ENCODE peak calls at places on chromosomes 4 and X, in ten cellular contexts. D, M, P, B, A, Q, C, V, X and K are unnamed samples.

GRCh38 chr4:24857996-24858395 is 54.8 kb downstream of the CCDC149 start:
- DNase-seq in M (no peak), X (no peak), A (no peak), B (no peak), D (no peak), C (peak; percentile 7), P (no peak), Q (no peak), V (no peak), K (no peak)

GRCh38 chr4:4569036-4569435 is 27.2 kb upstream of the STX18 start:
- DNase-seq in M (no peak), V (no peak), X (no peak), P (no peak), B (no peak), C (no peak), D (no peak), A (no peak), Q (no peak), K (no peak)

GRCh38 chr4:93199492-93199891 is 629.1 kb upstream of the ATOH1 start:
- DNase-seq in Q (peak; percentile 58), A (no peak), B (peak; percentile 52), P (peak; percentile 75), M (no peak), X (no peak), V (no peak), D (no peak), C (peak; percentile 56), K (no peak)

GRCh38 chr4:76950052-76950845 is 697 bp downstream of the SEPTIN11 start:
- DNase-seq in C (no peak), B (peak; percentile 44), P (peak; percentile 7), D (peak; percentile 49), X (peak; percentile 64), A (no peak), V (peak; percentile 55), Q (peak; percentile 76), M (peak; percentile 85), K (peak; percentile 67)

GRCh38 chr4:168652818-168653217 is 156.0 kb downstream of the PALLD start:
- DNase-seq in A (no peak), B (no peak), P (no peak), M (no peak), X (no peak), V (no peak), C (no peak), Q (no peak), D (no peak), K (no peak)

GRCh38 chr4:4969298-4969697 is 50.0 kb downstream of the CYTL1 start:
- DNase-seq in Q (no peak), M (no peak), X (peak; percentile 78), A (peak; percentile 88), V (no peak), B (no peak), C (peak; percentile 3), D (no peak), P (no peak), K (no peak)

GRCh38 chr4:25075851-25076250 is 45.1 kb upstream of the LGI2 start:
- DNase-seq in B (no peak), D (no peak), M (no peak), P (no peak), V (no peak), Q (no peak), A (no peak), X (no peak), C (peak; percentile 43), K (no peak)

GRCh38 chr4:10951306-10951705 is 266.7 kb upstream of the CLNK start:
- DNase-seq in M (no peak), V (no peak), X (no peak), A (no peak), C (peak; percentile 78), D (no peak), P (no peak), B (no peak), Q (no peak), K (no peak)

GRCh38 chrX:29824176-29824906 is 391.0 kb upstream of the MAGEB2 start:
- DNase-seq in P (no peak), A (no peak), M (no peak), V (no peak), D (no peak), X (no peak), B (no peak), Q (no peak), C (no peak), K (no peak)

GRCh38 chr4:163949976-163950601 is 455.6 kb downstream of the TMA16 start:
- DNase-seq in A (no peak), B (no peak), M (no peak), Q (no peak), P (no peak), D (no peak), C (no peak), V (no peak), X (no peak), K (no peak)

GRCh38 chr4:75512336-75513211 is 1.6 kb downstream of the RCHY1 start:
- DNase-seq in B (no peak), M (no peak), A (no peak), C (peak; percentile 18), P (peak; percentile 38), Q (no peak), V (no peak), D (peak; percentile 6), X (no peak), K (peak; percentile 25)

GRCh38 chr4:17301869-17302268 is 210.0 kb downstream of the QDPR start:
- DNase-seq in B (no peak), Q (no peak), M (no peak), A (no peak), P (no peak), C (no peak), V (no peak), D (no peak), X (no peak), K (no peak)

GRCh38 chr4:39181905-39182638 is at the start of gene WDR19:
- DNase-seq in A (peak; percentile 99), B (peak; percentile 98), V (peak; percentile 98), X (peak; percentile 99), M (peak; percentile 99), D (peak; percentile 98), Q (peak; percentile 95), C (peak; percentile 98), P (peak; percentile 99), K (peak; percentile 99)

GRCh38 chr4:152815078-152815477 is 35.3 kb downstream of the ARFIP1 start:
- DNase-seq in C (peak; percentile 5), D (no peak), M (no peak), A (no peak), B (no peak), X (no peak), P (no peak), Q (no peak), V (no peak), K (no peak)

GRCh38 chr4:89708903-89709361 is 128.0 kb downstream of the SNCA start:
- DNase-seq in B (no peak), V (no peak), P (no peak), X (no peak), Q (no peak), A (no peak), C (no peak), D (no peak), M (no peak), K (no peak)

DNA sequence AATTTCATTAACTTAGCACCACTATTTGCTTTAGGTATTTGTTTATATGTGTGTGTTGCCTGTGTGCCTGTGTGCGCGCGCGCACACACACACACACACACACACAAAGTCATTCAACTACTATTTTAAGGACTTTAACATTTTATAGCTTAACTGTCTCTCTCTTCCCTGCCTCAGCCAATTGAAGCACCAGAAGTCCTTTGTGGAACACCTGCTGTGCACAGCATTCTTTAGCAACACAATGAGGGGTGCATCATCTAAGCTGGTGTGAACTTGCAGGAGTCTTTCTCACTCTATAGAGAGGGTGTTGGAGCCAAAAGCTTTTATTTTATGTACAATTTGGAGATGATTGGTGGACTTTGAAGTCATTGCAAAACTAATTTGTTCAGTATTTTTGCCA is 31.3 kb downstream of the SLIT2 start:
- DNase-seq in Q (no peak), X (no peak), C (no peak), P (peak; percentile 75), A (no peak), M (no peak), D (no peak), V (no peak), B (peak; percentile 63), K (no peak)
- H3K4me3 ChIP-seq in Q (no peak overlapping the region), X (no peak overlapping the region), C (no peak overlapping the region), P (no peak overlapping the region), A (no peak overlapping the region), M (no peak overlapping the region), D (no peak overlapping the region), V (no peak overlapping the region), B (no peak overlapping the region), K (no peak overlapping the region)

GRCh38 chr4:40827774-40828173 is 78.0 kb downstream of the NSUN7 start:
- DNase-seq in M (no peak), P (no peak), A (no peak), Q (no peak), V (no peak), X (no peak), D (no peak), C (no peak), B (no peak), K (no peak)

GRCh38 chr4:40829586-40829985 is 79.8 kb downstream of the NSUN7 start:
- DNase-seq in B (no peak), P (no peak), M (no peak), V (no peak), X (no peak), C (no peak), D (no peak), A (no peak), Q (no peak), K (no peak)

GRCh38 chr4:40828661-40829060 is 78.9 kb downstream of the NSUN7 start:
- DNase-seq in M (no peak), D (no peak), A (no peak), P (no peak), Q (no peak), X (no peak), V (no peak), B (no peak), C (no peak), K (no peak)

GRCh38 chr4:40825014-40825838 is 75.5 kb downstream of the NSUN7 start:
- DNase-seq in X (no peak), C (no peak), P (no peak), M (no peak), V (no peak), D (no peak), A (no peak), Q (no peak), B (no peak), K (no peak)

GRCh38 chr4:40826821-40827220 is 77.1 kb downstream of the NSUN7 start:
- DNase-seq in X (no peak), A (no peak), Q (no peak), D (no peak), P (no peak), V (no peak), M (no peak), B (no peak), C (no peak), K (no peak)
- H3K36me3 ChIP-seq in X (no peaks in the 10 kb centered on the region), A (peaks cover 61% of the 10 kb centered on the region), Q (peaks cover 62% of the 10 kb centered on the region), D (no peaks in the 10 kb centered on the region), P (peaks cover 21% of the 10 kb centered on the region), V (no peaks in the 10 kb centered on the region), M (no peaks in the 10 kb centered on the region), B (peaks cover 77% of the 10 kb centered on the region), C (peaks cover 17% of the 10 kb centered on the region), K (no peaks in the 10 kb centered on the region)

GRCh38 chrX:630007-630921 is at the start of gene SHOX:
- DNase-seq in Q (no peak), A (no peak), V (no peak), X (no peak), C (no peak), P (no peak), B (no peak), D (no peak), M (no peak), K (no peak)
- H3K4me3 ChIP-seq in Q (no peak within 1 kb of the TSS), A (no peak within 1 kb of the TSS), V (no peak within 1 kb of the TSS), X (no peak within 1 kb of the TSS), C (no peak within 1 kb of the TSS), P (no peak within 1 kb of the TSS), B (no peak within 1 kb of the TSS), D (no peak within 1 kb of the TSS), M (no peak within 1 kb of the TSS), K (no peak within 1 kb of the TSS)

GRCh38 chr4:6577409-6577808 is 2.4 kb downstream of the MAN2B2 start:
- DNase-seq in C (no peak), D (no peak), A (no peak), X (no peak), P (no peak), V (no peak), B (no peak), M (no peak), Q (no peak), K (no peak)
- H3K36me3 ChIP-seq in C (peaks cover 15% of the 10 kb centered on the region), D (peaks cover 46% of the 10 kb centered on the region), A (peaks cover 26% of the 10 kb centered on the region), X (no peaks in the 10 kb centered on the region), P (peaks cover 3% of the 10 kb centered on the region), V (no peaks in the 10 kb centered on the region), B (peaks cover 27% of the 10 kb centered on the region), M (no peaks in the 10 kb centered on the region), Q (peaks cover 16% of the 10 kb centered on the region), K (peaks cover 28% of the 10 kb centered on the region)